ENCODE peak calls at places on chromosomes 5 and 9, in five cellular contexts. W is kidney epithelial cell, C is endothelial cell, I is AG10803, L is endodermal cell. F is an unnamed sample.

GRCh38 chr5:57681942-57682341 is 199.3 kb upstream of the ACTBL2 start:
- DNase-seq in W (no peak), C (no peak), I (no peak), L (no peak), F (no peak)

GRCh38 chr9:81685763-81686613 is 3.4 kb downstream of the TLE1 start:
- DNase-seq in W (no peak), C (no peak), I (peak; percentile 73), L (no peak), F (no peak)

GRCh38 chr9:4725706-4726442 is 15.1 kb downstream of the AK3 start:
- DNase-seq in W (no peak), C (no peak), I (no peak), L (no peak), F (no peak)

GRCh38 chr5:171794470-171794869 is 8.9 kb downstream of the SMIM23 start:
- DNase-seq in W (no peak), C (no peak), I (no peak), L (no peak), F (no peak)

GRCh38 chr9:4985376-4986266 is 549 bp downstream of the JAK2 start:
- DNase-seq in W (no peak), C (peak; percentile 22), I (peak; percentile 36), L (peak; percentile 81), F (peak; percentile 18)

GRCh38 chr5:112689510-112689909 is 48.2 kb upstream of the APC start:
- DNase-seq in W (no peak), C (no peak), I (peak; percentile 73), L (no peak), F (no peak)

GRCh38 chr5:74239268-74239667 is 401.3 kb downstream of the ENC1 start:
- DNase-seq in W (no peak), C (no peak), I (no peak), L (no peak), F (no peak)

GRCh38 chr5:132198571-132198970 is 29.1 kb downstream of the P4HA2 start:
- DNase-seq in W (no peak), C (no peak), I (no peak), L (peak; percentile 15), F (no peak)

GRCh38 chr5:157219491-157220271 is 39.0 kb downstream of the ITK start:
- DNase-seq in W (no peak), C (no peak), I (peak; percentile 71), L (no peak), F (peak; percentile 33)

GRCh38 chr5:61019642-61020041 is 74.6 kb downstream of the NDUFAF2 start:
- DNase-seq in W (no peak), C (no peak), I (no peak), L (no peak), F (no peak)

GRCh38 chr9:99000480-99001395 is 57.0 kb downstream of the COL15A1 start:
- DNase-seq in W (no peak), C (peak; percentile 56), I (peak; percentile 83), L (peak; percentile 77), F (peak; percentile 70)

GRCh38 chr9:114372971-114373591 is 14.7 kb downstream of the AKNA start:
- DNase-seq in W (no peak), C (peak; percentile 59), I (no peak), L (no peak), F (peak; percentile 85)

GRCh38 chr5:149581931-149582768 is 852 bp downstream of the ARHGEF37 start:
- DNase-seq in W (no peak), C (no peak), I (no peak), L (peak; percentile 74), F (no peak)

GRCh38 chr9:97705354-97705950 is 8.3 kb upstream of the XPA start:
- DNase-seq in W (no peak), C (no peak), I (no peak), L (no peak), F (no peak)

GRCh38 chr9:2087500-2088313 is 72.6 kb downstream of the SMARCA2 start:
- DNase-seq in W (no peak), C (no peak), I (peak; percentile 23), L (no peak), F (peak; percentile 53)

GRCh38 chr5:119814655-119815054 is 185.3 kb downstream of the FAM170A start:
- DNase-seq in W (no peak), C (no peak), I (no peak), L (no peak), F (no peak)

GRCh38 chr5:142404046-142404477 is 79.2 kb upstream of the SPRY4 start:
- DNase-seq in W (no peak), C (no peak), I (no peak), L (no peak), F (no peak)

GRCh38 chr9:95096381-95096780 is 221.1 kb downstream of the FANCC start:
- DNase-seq in W (no peak), C (no peak), I (no peak), L (no peak), F (no peak)
- TF ChIP-seq CTCF in W (peak; percentile 1), C (no peak), I (no peak), L (peak; percentile 28), F (no peak)

GRCh38 chr5:54795284-54795683 is 190.1 kb downstream of the ESM1 start:
- DNase-seq in W (no peak), C (no peak), I (no peak), L (no peak), F (no peak)
- TF ChIP-seq CTCF in W (no peak), C (no peak), I (no peak), L (no peak), F (no peak)

DNA sequence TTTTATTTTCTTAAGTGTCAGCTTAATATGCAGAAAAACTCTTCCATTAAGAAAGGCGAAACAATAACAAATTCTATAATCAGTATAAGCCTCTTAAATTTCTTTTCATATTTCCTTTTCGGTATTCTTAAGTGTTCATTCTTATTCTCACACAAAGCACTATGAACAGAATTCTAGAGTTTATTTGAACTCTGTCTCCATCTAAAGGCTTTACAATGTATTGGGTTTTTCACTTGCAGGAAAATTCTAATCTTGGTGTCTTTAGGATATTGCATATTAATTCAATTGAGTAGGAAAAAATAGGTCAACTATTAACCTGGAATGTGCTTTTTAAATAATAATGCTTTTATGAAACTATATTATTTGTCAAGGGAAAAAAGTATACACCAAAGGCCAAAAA is 166.6 kb downstream of the SLF1 start:
- DNase-seq in W (no peak), C (no peak), I (no peak), L (no peak), F (no peak)
- TF ChIP-seq CTCF in W (peak; percentile 16), C (no peak), I (peak; percentile 50), L (peak; percentile 55), F (no peak)

DNA sequence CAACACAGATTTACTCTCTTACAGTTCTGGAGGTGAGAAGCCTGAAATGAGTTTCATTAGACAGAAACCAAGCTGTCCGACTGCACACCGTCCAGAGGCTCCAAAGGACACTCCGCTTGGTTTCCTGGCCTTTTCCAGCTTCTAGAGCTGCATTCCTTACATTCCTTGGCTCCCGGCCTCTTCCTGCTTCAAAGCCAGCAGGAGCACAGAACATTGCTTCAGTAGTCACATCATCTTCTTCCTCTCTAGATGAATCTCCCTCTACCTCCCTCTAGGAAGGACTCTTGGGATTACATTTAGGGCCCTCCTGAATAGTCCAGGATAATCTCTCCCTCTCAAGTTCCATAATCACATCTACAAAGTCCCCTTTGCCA is 213.3 kb downstream of the CDK5RAP2 start:
- DNase-seq in W (peak; percentile 77), C (peak; percentile 54), I (peak; percentile 96), L (peak; percentile 77), F (no peak)
- TF ChIP-seq CTCF in W (peak; percentile 49), C (no peak), I (peak; percentile 81), L (peak; percentile 63), F (no peak)

GRCh38 chr9:15354713-15355112 is 47.7 kb upstream of the TTC39B start:
- DNase-seq in W (no peak), C (no peak), I (no peak), L (peak; percentile 71), F (no peak)
- TF ChIP-seq CTCF in W (no peak), C (no peak), I (no peak), L (no peak), F (no peak)

GRCh38 chr9:89837911-89838310 is 233.1 kb downstream of the GADD45G start:
- DNase-seq in W (no peak), C (no peak), I (no peak), L (peak; percentile 35), F (no peak)
- TF ChIP-seq CTCF in W (no peak), C (no peak), I (no peak), L (no peak), F (no peak)

F was measured in GM13976.